ENCODE peak calls at places on chromosomes 12 and 14, in six cellular contexts. T, F, W, K, A and O are unnamed samples. For H3K4me1, the result is how much of the 10 kb centered on the place peaks cover.

GRCh38 chr14:35220920-35221319 is 71.3 kb upstream of the PSMA6 start:
- DNase-seq in T (no peak), F (no peak), W (no peak), K (no peak), A (no peak), O (no peak)

GRCh38 chr14:97850886-97851285 is 1053.7 kb downstream of the VRK1 start:
- DNase-seq in T (no peak), F (no peak), W (no peak), K (no peak), A (no peak), O (no peak)

GRCh38 chr14:99779751-99780150 is 13.5 kb upstream of the EML1 start:
- DNase-seq in T (peak), F (peak), W (no peak), K (no peak), A (no peak), O (no peak)

GRCh38 chr12:24256636-24257150 is 307.2 kb upstream of the SOX5 start:
- DNase-seq in T (no peak), F (no peak), W (no peak), K (no peak), A (no peak), O (no peak)

GRCh38 chr14:60331201-60332045 is 82.4 kb downstream of the PPM1A start:
- DNase-seq in T (peak), F (peak), W (peak), K (peak), A (peak), O (peak)

GRCh38 chr14:104800600-104801283 is at the start of gene ZBTB42:
- DNase-seq in T (no peak), F (peak), W (no peak), K (peak), A (peak), O (peak)

GRCh38 chr12:127664901-127665300 is 602.1 kb upstream of the TMEM132C start:
- DNase-seq in T (no peak), F (peak), W (no peak), K (no peak), A (no peak), O (no peak)

GRCh38 chr12:109827566-109828550 is 5.3 kb downstream of the TRPV4 start:
- DNase-seq in T (no peak), F (no peak), W (no peak), K (no peak), A (no peak), O (peak)

GRCh38 chr14:81594012-81594411 is 60.4 kb upstream of the SEL1L start:
- DNase-seq in T (no peak), F (no peak), W (no peak), K (no peak), A (no peak), O (peak)

GRCh38 chr12:50620975-50621360 is 116.2 kb downstream of the DIP2B start:
- DNase-seq in T (no peak), F (no peak), W (no peak), K (no peak), A (no peak), O (no peak)

GRCh38 chr12:32501835-32502333 is 102.5 kb downstream of the FGD4 start:
- DNase-seq in T (no peak), F (peak), W (no peak), K (peak), A (no peak), O (no peak)

GRCh38 chr12:66111605-66112004 is 18.9 kb downstream of the LLPH start:
- DNase-seq in T (no peak), F (peak), W (no peak), K (peak), A (no peak), O (no peak)

GRCh38 chr14:105029402-105029801 is 8.5 kb upstream of the CDCA4 start:
- DNase-seq in T (no peak), F (no peak), W (no peak), K (no peak), A (no peak), O (no peak)

GRCh38 chr14:54669759-54670630 is 103.1 kb downstream of the SAMD4A start:
- DNase-seq in T (no peak), F (peak), W (no peak), K (peak), A (peak), O (no peak)

GRCh38 chr14:52078721-52079120 is 9.9 kb upstream of the NID2 start:
- DNase-seq in T (no peak), F (no peak), W (no peak), K (no peak), A (no peak), O (no peak)

GRCh38 chr14:105533811-105534498 is 7.6 kb downstream of the TMEM121 start:
- DNase-seq in T (no peak), F (no peak), W (no peak), K (no peak), A (no peak), O (no peak)

GRCh38 chr14:93114068-93114710 is 1.5 kb downstream of the ITPK1 start:
- DNase-seq in T (no peak), F (peak), W (no peak), K (no peak), A (peak), O (no peak)

GRCh38 chr14:93112891-93113677 is 2.6 kb downstream of the ITPK1 start:
- DNase-seq in T (peak), F (peak), W (peak), K (peak), A (peak), O (peak)

GRCh38 chr14:93115069-93115919 is 431 bp downstream of the ITPK1 start:
- DNase-seq in T (peak), F (peak), W (peak), K (peak), A (peak), O (peak)

GRCh38 chr14:93114713-93115068 is 1.0 kb downstream of the ITPK1 start:
- DNase-seq in T (no peak), F (no peak), W (no peak), K (no peak), A (no peak), O (no peak)

DNA sequence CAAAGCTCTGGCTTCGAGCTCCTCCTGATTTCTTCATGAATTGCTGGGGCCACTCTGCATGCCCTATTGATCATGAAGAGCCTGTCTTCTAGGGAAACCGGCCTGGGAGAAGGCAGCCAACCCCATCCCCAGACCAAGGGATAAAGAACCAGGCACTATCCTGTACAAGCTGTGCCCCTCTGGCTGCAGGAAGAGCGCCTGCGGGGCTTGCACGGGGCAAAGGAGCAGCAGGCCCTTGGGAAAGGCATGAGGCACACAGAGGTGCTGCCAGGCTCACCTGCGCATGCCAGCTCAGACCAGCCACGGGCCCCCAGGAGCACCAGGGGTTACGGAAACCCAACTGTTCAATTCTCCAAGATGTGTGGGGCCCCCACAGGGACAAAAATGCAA is 2.1 kb downstream of the ITPK1 start:
- DNase-seq in T (no peak), F (no peak), W (no peak), K (no peak), A (no peak), O (no peak)
- H3K4me3 ChIP-seq in T (peak), F (peak), W (peak), K (no peak), A (no peak), O (peak)

GRCh38 chr12:120252071-120252906 is 13.2 kb downstream of the PXN start:
- DNase-seq in T (no peak), F (no peak), W (no peak), K (no peak), A (peak), O (peak)
- H3K27ac ChIP-seq in T (no peak), F (peak), W (no peak), K (no peak), A (peak), O (peak)

DNA sequence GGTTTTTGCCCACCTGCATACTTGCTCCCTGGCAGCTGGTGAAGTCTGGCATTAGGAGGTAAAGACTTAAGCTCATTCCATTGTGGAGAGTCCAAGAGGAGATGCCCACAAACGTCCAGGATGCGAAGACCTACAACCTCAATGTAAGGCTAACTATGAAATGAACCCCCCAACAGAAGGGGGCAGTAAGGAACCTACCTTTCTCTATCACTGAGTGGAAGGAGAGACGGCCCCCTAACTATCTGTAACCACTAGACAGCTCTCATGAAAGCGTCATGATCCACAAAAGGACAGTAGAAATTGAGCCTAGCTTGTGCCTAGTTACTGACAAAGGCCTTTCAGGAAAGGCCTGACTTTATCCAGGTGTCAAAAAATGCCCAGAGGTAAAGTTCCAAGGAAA is 55.3 kb downstream of the ZFYVE21 start:
- DNase-seq in T (no peak), F (no peak), W (no peak), K (no peak), A (no peak), O (no peak)
- H3K4me1 ChIP-seq in T (under half), F (under half), W (under half), K (under half), A (under half), O (under half)

DNA sequence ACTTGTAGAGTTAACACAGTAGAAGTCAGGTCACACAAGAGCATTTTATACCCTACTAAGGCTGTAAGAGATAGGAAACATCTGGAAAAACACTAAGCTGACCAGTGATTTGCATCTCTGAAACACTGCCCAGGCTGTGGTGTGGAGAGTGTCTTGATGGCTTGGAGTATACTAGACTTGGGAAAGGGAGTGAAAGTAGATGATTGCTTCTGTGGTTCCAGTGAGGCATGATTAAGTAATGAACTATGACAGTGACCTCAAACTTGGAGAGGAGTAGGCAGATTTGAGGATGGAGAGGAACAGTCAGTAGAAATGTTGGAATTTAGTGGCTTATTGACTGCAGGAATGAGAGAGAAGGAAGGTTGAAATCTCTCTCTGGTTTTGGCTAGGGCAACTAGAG is 201.3 kb downstream of the FLRT2 start:
- DNase-seq in T (no peak), F (peak), W (no peak), K (peak), A (no peak), O (no peak)
- H3K4me3 ChIP-seq in T (no peak), F (no peak), W (no peak), K (no peak), A (no peak), O (no peak)

GRCh38 chr14:95491936-95492608 is 24.4 kb downstream of the SYNE3 start:
- DNase-seq in T (no peak), F (no peak), W (no peak), K (no peak), A (no peak), O (no peak)
- H3K27ac ChIP-seq in T (no peak), F (no peak), W (no peak), K (no peak), A (no peak), O (no peak)

DNA sequence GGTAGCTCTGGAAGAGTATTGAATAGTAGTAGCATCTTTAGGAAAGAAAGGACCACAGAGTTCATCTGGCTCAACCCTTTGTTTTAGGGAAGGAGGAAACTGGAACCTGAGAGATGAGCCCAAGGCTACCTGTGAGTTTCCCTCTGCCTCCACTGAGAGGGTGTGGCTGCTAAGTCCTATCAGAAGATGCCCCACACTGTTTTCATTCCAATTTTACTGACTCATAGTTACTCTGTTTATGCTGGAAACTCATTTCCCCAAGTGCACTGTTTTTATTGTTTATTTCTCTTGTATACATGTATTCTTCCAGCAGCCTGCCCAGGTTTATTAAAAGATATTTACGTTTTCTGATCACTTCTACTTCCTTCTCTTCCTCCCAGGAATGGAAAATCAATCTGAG is 127.4 kb upstream of the ARHGAP5 start:
- DNase-seq in T (peak), F (peak), W (no peak), K (peak), A (no peak), O (no peak)
- H3K4me1 ChIP-seq in T (half or more), F (under half), W (under half), K (under half), A (under half), O (under half)

GRCh38 chr12:4960030-4960429 is 50.3 kb downstream of the KCNA1 start:
- DNase-seq in T (peak), F (no peak), W (no peak), K (no peak), A (no peak), O (peak)
- H3K4me3 ChIP-seq in T (no peak), F (no peak), W (no peak), K (no peak), A (no peak), O (peak)

DNA sequence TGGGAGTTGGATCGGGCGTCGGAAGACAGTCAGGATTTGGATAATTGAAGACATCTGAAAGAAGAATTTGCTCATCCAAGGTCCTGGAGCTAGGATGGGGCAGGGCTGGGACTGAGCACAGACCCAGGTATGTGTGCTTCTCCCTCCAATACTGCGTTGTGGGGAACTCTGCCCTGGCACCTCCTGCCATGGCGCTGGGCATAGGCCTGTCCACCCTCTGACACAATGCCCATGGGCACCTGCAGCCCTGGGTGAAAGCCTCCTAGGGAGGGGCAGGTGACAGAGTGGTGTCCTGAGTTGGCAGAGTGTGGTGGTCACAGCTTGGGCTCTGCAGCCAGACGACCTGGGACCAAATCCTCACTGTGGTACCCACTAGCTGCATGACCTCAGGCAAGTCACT is 53.3 kb downstream of the CALM1 start:
- DNase-seq in T (no peak), F (no peak), W (no peak), K (no peak), A (no peak), O (no peak)
- H3K27ac ChIP-seq in T (no peak), F (no peak), W (no peak), K (no peak), A (no peak), O (no peak)